ENCODE peak calls at places on chromosome X, in five cellular contexts. D is A549, M is WTC11, A is GM12878, X is HepG2. F is an unnamed sample.

GRCh38 chrX:123084797-123085196 is 99.3 kb upstream of the GRIA3 start:
- DNase-seq in D (peak), M (no peak), A (no peak), X (peak), F (no peak)

GRCh38 chrX:78708171-78708570 is 39.3 kb upstream of the LPAR4 start:
- DNase-seq in D (peak), M (peak), A (no peak), X (peak), F (no peak)

GRCh38 chrX:2385224-2385623 is 115.6 kb downstream of the DHRSX start:
- DNase-seq in D (peak), M (no peak), A (no peak), X (no peak), F (no peak)

GRCh38 chrX:13360146-13360545 is 40.3 kb upstream of the ATXN3L start:
- DNase-seq in D (no peak), M (no peak), A (no peak), X (no peak), F (no peak)

GRCh38 chrX:152428596-152428995 is 22.5 kb downstream of the GABRA3 start:
- DNase-seq in D (no peak), M (no peak), A (no peak), X (no peak), F (no peak)

GRCh38 chrX:27966955-27967354 is 14.3 kb downstream of the DCAF8L1 start:
- DNase-seq in D (peak), M (no peak), A (no peak), X (no peak), F (no peak)

GRCh38 chrX:41050359-41050758 is 34.9 kb upstream of the USP9X start:
- DNase-seq in D (no peak), M (no peak), A (no peak), X (no peak), F (no peak)

GRCh38 chrX:123731258-123731986 is 1.4 kb downstream of the THOC2 start:
- DNase-seq in D (no peak), M (no peak), A (no peak), X (no peak), F (peak)

GRCh38 chrX:154505726-154506125 is 10.3 kb downstream of the FAM3A start:
- DNase-seq in D (no peak), M (no peak), A (no peak), X (no peak), F (no peak)

GRCh38 chrX:45134303-45134702 is 66.4 kb downstream of the DIPK2B start:
- DNase-seq in D (no peak), M (no peak), A (no peak), X (peak), F (peak)
- TF ChIP-seq ESRRA in D (no peak), M (no peak), A (no peak), X (no peak), F (no peak)

GRCh38 chrX:17670874-17671273 is 66.4 kb upstream of the SCML1 start:
- DNase-seq in D (no peak), M (no peak), A (no peak), X (no peak), F (no peak)
- TF ChIP-seq ESRRA in D (no peak), M (no peak), A (no peak), X (no peak), F (no peak)

GRCh38 chrX:68723491-68724155 is 76.2 kb downstream of the STARD8 start:
- DNase-seq in D (no peak), M (no peak), A (no peak), X (no peak), F (no peak)
- TF ChIP-seq ESRRA in D (no peak), M (no peak), A (no peak), X (no peak), F (no peak)

GRCh38 chrX:25300994-25301393 is 285.2 kb upstream of the ARX start:
- DNase-seq in D (no peak), M (no peak), A (no peak), X (no peak), F (no peak)
- TF ChIP-seq ESRRA in D (no peak), M (no peak), A (no peak), X (no peak), F (no peak)

GRCh38 chrX:93422693-93423092 is 250.7 kb downstream of the NAP1L3 start:
- DNase-seq in D (peak), M (peak), A (no peak), X (peak), F (peak)
- TF ChIP-seq ESRRA in D (no peak), M (no peak), A (no peak), X (no peak), F (no peak)

GRCh38 chrX:63855896-63856295 is 70.9 kb upstream of the ARHGEF9 start:
- DNase-seq in D (no peak), M (no peak), A (no peak), X (no peak), F (no peak)
- TF ChIP-seq ESRRA in D (no peak), M (no peak), A (no peak), X (no peak), F (no peak)

GRCh38 chrX:17741123-17741511 is 3.8 kb downstream of the SCML1 start:
- DNase-seq in D (no peak), M (no peak), A (no peak), X (peak), F (no peak)
- TF ChIP-seq ESRRA in D (no peak), M (no peak), A (no peak), X (no peak), F (no peak)